ENCODE peak calls at places on chromosome 14, in seven cellular contexts. T, C, L, P, A, E and B are unnamed samples.
A peak's percentile ranks its signal among the peaks of the same experiment; 100 is the strongest.

GRCh38 chr14:59146941-59147470 is 41.5 kb upstream of the DAAM1 start:
- DNase-seq in T (no peak), C (no peak), L (no peak), P (no peak), A (no peak), E (no peak), B (no peak)

GRCh38 chr14:44316647-44317432 is 190.2 kb downstream of the FSCB start:
- DNase-seq in T (peak; percentile 98), C (no peak), L (peak; percentile 54), P (no peak), A (no peak), E (no peak), B (peak; percentile 14)

GRCh38 chr14:22484638-22485037 is 104.4 kb downstream of the DAD1 start:
- DNase-seq in T (peak; percentile 51), C (no peak), L (peak; percentile 75), P (no peak), A (no peak), E (no peak), B (no peak)

GRCh38 chr14:21039585-21040369 is 2.4 kb upstream of the RNASE7 start:
- DNase-seq in T (peak; percentile 45), C (peak; percentile 40), L (peak; percentile 88), P (no peak), A (peak; percentile 20), E (no peak), B (peak; percentile 55)

GRCh38 chr14:91870890-91871289 is 3.6 kb upstream of the TC2N start:
- DNase-seq in T (no peak), C (no peak), L (no peak), P (no peak), A (no peak), E (no peak), B (no peak)

GRCh38 chr14:61300754-61301153 is 19.6 kb upstream of the TMEM30B start:
- DNase-seq in T (no peak), C (no peak), L (no peak), P (no peak), A (no peak), E (no peak), B (no peak)

GRCh38 chr14:103763730-103764488 is 48.3 kb downstream of the ZFYVE21 start:
- DNase-seq in T (no peak), C (no peak), L (no peak), P (no peak), A (no peak), E (peak; percentile 34), B (no peak)

GRCh38 chr14:93743270-93744060 is 44.8 kb downstream of the PRIMA1 start:
- DNase-seq in T (no peak), C (no peak), L (no peak), P (no peak), A (no peak), E (no peak), B (no peak)

GRCh38 chr14:34460841-34461240 is 1.2 kb downstream of the SPTSSA start:
- DNase-seq in T (peak; percentile 85), C (no peak), L (peak; percentile 71), P (no peak), A (no peak), E (no peak), B (peak; percentile 37)

GRCh38 chr14:44149597-44149996 is 357.5 kb downstream of the FSCB start:
- DNase-seq in T (no peak), C (no peak), L (no peak), P (no peak), A (no peak), E (peak; percentile 6), B (no peak)

GRCh38 chr14:61811882-61812346 is 49.7 kb downstream of the SNAPC1 start:
- DNase-seq in T (no peak), C (no peak), L (no peak), P (no peak), A (no peak), E (no peak), B (no peak)

GRCh38 chr14:104137297-104138097 is 890 bp upstream of the KIF26A start:
- DNase-seq in T (no peak), C (no peak), L (peak; percentile 63), P (no peak), A (no peak), E (peak; percentile 83), B (peak; percentile 18)

GRCh38 chr14:89673499-89674225 is 256.6 kb upstream of the FOXN3 start:
- DNase-seq in T (peak; percentile 71), C (peak; percentile 9), L (peak; percentile 59), P (no peak), A (no peak), E (no peak), B (peak; percentile 48)

GRCh38 chr14:24900281-24900868 is 149.6 kb downstream of the STXBP6 start:
- DNase-seq in T (peak; percentile 36), C (no peak), L (no peak), P (no peak), A (no peak), E (no peak), B (peak; percentile 70)

GRCh38 chr14:21236948-21237797 is 32.1 kb downstream of the HNRNPC start:
- DNase-seq in T (no peak), C (no peak), L (no peak), P (no peak), A (no peak), E (no peak), B (no peak)

GRCh38 chr14:100586520-100587247 is 533 bp downstream of the BEGAIN start:
- DNase-seq in T (peak; percentile 34), C (no peak), L (no peak), P (no peak), A (no peak), E (no peak), B (peak; percentile 63)

GRCh38 chr14:97120204-97121120 is 323.3 kb downstream of the VRK1 start:
- DNase-seq in T (no peak), C (no peak), L (no peak), P (peak; percentile 12), A (no peak), E (no peak), B (no peak)

GRCh38 chr14:43464968-43465367 is 1042.1 kb downstream of the FSCB start:
- DNase-seq in T (no peak), C (no peak), L (no peak), P (no peak), A (no peak), E (no peak), B (no peak)

GRCh38 chr14:65043893-65044595 is 57.3 kb downstream of the FNTB start:
- DNase-seq in T (no peak), C (no peak), L (no peak), P (no peak), A (no peak), E (no peak), B (no peak)

GRCh38 chr14:86217523-86217922 is 687.6 kb downstream of the FLRT2 start:
- DNase-seq in T (no peak), C (no peak), L (no peak), P (no peak), A (no peak), E (no peak), B (no peak)

GRCh38 chr14:100532154-100532915 is 54.9 kb downstream of the BEGAIN start:
- DNase-seq in T (peak; percentile 81), C (no peak), L (no peak), P (no peak), A (no peak), E (no peak), B (no peak)

GRCh38 chr14:50242566-50243288 is 11.3 kb upstream of the SOS2 start:
- DNase-seq in T (no peak), C (no peak), L (no peak), P (no peak), A (no peak), E (no peak), B (no peak)

GRCh38 chr14:74035556-74035955 is 16.4 kb downstream of the BBOF1 start:
- DNase-seq in T (peak; percentile 43), C (no peak), L (peak; percentile 59), P (no peak), A (no peak), E (no peak), B (peak; percentile 69)

GRCh38 chr14:104799657-104800599 is 973 bp upstream of the ZBTB42 start:
- DNase-seq in T (peak; percentile 57), C (peak; percentile 51), L (peak; percentile 66), P (peak; percentile 75), A (peak; percentile 26), E (peak; percentile 82), B (peak; percentile 79)